ENCODE peak calls at places on chromosomes 1 and 21, in five cellular contexts. P, E, U, A and D are unnamed samples.

GRCh38 chr1:62068302-62068936 is 126.2 kb upstream of the L1TD1 start:
- DNase-seq in U (no peak), A (no peak), P (no peak), E (peak; percentile 12), D (peak; percentile 11)

GRCh38 chr1:26580116-26580515 is 50.6 kb downstream of the RPS6KA1 start:
- DNase-seq in P (no peak), U (no peak), A (no peak), E (no peak), D (no peak)

GRCh38 chr1:243748706-243749283 is 101.2 kb downstream of the AKT3 start:
- DNase-seq in E (no peak), U (no peak), A (no peak), P (no peak), D (no peak)

GRCh38 chr1:179231923-179232322 is 2.4 kb upstream of the ABL2 start:
- DNase-seq in P (no peak), A (no peak), U (no peak), E (no peak), D (no peak)

GRCh38 chr1:171597203-171597602 is 24.8 kb upstream of the MYOCOS start:
- DNase-seq in A (no peak), P (no peak), U (no peak), E (no peak), D (no peak)

GRCh38 chr1:45785583-45785982 is 17.8 kb upstream of the MAST2 start:
- DNase-seq in A (no peak), U (no peak), P (no peak), E (no peak), D (no peak)

GRCh38 chr21:29024474-29025327 is at the start of gene USP16:
- DNase-seq in U (peak; percentile 71), P (peak; percentile 95), E (peak; percentile 93), A (peak; percentile 85), D (peak; percentile 98)

GRCh38 chr1:108190686-108191416 is 9.3 kb downstream of the SLC25A24 start:
- DNase-seq in U (no peak), P (no peak), E (no peak), A (no peak), D (no peak)

GRCh38 chr1:199041173-199041914 is 402.5 kb downstream of the PTPRC start:
- DNase-seq in E (no peak), A (no peak), P (no peak), U (no peak), D (no peak)

GRCh38 chr1:160608514-160608913 is 29.2 kb upstream of the CD84 start:
- DNase-seq in P (no peak), U (no peak), A (no peak), E (no peak), D (no peak)
- H3K4me1 ChIP-seq in P (no peaks in the 10 kb centered on the region), U (no peaks in the 10 kb centered on the region), A (no peaks in the 10 kb centered on the region), E (no peaks in the 10 kb centered on the region), D (no peaks in the 10 kb centered on the region)

DNA sequence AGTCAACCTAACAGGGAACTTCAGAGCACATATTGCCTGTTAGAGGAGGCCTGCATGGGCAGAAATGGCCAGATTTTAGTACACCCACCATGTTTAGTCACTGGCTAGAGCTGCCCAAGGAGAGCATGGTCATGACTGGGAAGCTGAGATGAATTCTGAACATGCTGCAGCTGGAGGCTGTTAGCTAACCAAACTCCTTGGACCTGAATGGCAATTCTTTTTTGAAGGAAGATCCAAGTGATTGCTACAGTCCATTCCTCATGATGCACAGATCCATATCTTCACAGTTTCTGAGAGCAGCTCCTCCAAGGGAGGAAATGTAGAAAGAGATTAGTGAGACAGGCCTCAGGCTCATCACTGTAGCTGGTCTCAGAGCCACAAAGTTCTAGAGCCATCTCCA is 11.1 kb downstream of the ZFYVE9 start:
- DNase-seq in A (no peak), E (no peak), U (no peak), P (no peak), D (no peak)
- H3K4me1 ChIP-seq in A (no peaks in the 10 kb centered on the region), E (peaks cover 7% of the 10 kb centered on the region), U (no peaks in the 10 kb centered on the region), P (peaks cover 9% of the 10 kb centered on the region), D (no peaks in the 10 kb centered on the region)

GRCh38 chr1:205672929-205673328 is 7.4 kb downstream of the SLC45A3 start:
- DNase-seq in E (no peak), A (no peak), U (no peak), P (no peak), D (no peak)
- H3K4me1 ChIP-seq in E (peaks cover 3% of the 10 kb centered on the region), A (peaks cover 17% of the 10 kb centered on the region), U (peaks cover 10% of the 10 kb centered on the region), P (peaks cover 65% of the 10 kb centered on the region), D (peaks cover 2% of the 10 kb centered on the region)

GRCh38 chr1:169107673-169108160 is 1.2 kb downstream of the ATP1B1 start:
- DNase-seq in A (no peak), P (no peak), U (no peak), E (peak; percentile 20), D (peak; percentile 44)
- H3K4me1 ChIP-seq in A (peaks cover 32% of the 10 kb centered on the region), P (peaks cover 39% of the 10 kb centered on the region), U (peaks cover 30% of the 10 kb centered on the region), E (peaks cover 11% of the 10 kb centered on the region), D (peaks cover 67% of the 10 kb centered on the region)

GRCh38 chr1:225448146-225448805 is 20.4 kb upstream of the LBR start:
- DNase-seq in P (peak; percentile 22), E (no peak), A (peak; percentile 10), U (no peak), D (no peak)
- H3K4me1 ChIP-seq in P (peaks cover 49% of the 10 kb centered on the region), E (peaks cover 12% of the 10 kb centered on the region), A (peaks cover 15% of the 10 kb centered on the region), U (peaks cover 53% of the 10 kb centered on the region), D (peaks cover 31% of the 10 kb centered on the region)

GRCh38 chr1:41473738-41474362 is 10.6 kb downstream of the EDN2 start:
- DNase-seq in A (no peak), E (no peak), U (no peak), P (peak; percentile 27), D (peak; percentile 45)
- H3K4me1 ChIP-seq in A (peaks cover 30% of the 10 kb centered on the region), E (peaks cover 11% of the 10 kb centered on the region), U (peaks cover 36% of the 10 kb centered on the region), P (peaks cover 15% of the 10 kb centered on the region), D (peaks cover 33% of the 10 kb centered on the region)

DNA sequence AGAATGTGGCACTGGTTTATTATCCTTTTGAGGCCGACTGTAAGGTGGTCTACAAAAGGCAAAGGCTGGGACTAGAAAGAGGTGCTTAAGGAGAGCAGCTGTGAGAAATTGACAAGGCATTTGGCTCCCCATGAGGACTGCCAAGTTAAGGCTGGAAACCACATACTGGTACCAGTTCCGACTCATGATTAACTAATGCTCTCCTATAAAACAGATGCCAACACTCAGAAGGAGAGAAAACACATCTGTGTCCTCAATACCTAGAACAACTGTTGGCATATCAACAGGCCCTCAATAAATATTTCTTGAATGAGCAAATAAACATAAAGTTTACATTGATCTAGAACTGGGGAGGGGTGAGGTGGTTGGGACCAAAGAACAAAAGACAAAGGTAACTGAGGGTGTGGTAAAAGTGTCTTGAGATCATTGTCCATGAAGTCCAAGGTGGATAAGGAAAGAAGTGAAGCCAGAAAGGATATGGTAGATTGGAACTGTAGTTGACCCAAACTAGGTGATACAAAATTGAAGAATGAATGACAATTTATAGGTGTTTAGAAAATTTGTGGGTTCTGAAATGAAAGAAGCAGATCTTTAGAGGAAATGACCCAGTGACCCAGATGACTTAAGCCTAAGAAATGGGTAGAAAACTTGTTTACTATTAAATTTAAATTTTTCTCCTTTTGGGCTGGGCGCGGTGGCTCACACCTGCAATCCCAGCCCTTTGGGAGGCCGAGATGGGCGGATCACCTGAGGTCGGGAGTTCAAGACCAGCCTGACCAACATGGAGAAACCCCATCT is 16.9 kb upstream of the MCL1 start:
- DNase-seq in E (no peak), U (no peak), A (no peak), P (no peak), D (no peak)
- H3K4me1 ChIP-seq in E (no peaks in the 10 kb centered on the region), U (peaks cover 5% of the 10 kb centered on the region), A (no peaks in the 10 kb centered on the region), P (no peaks in the 10 kb centered on the region), D (no peaks in the 10 kb centered on the region)

GRCh38 chr1:236396665-236397043 is 2.6 kb downstream of the EDARADD start:
- DNase-seq in P (no peak), E (no peak), A (no peak), U (no peak), D (no peak)
- H3K4me1 ChIP-seq in P (peaks cover 8% of the 10 kb centered on the region), E (no peaks in the 10 kb centered on the region), A (peaks cover 4% of the 10 kb centered on the region), U (peaks cover 2% of the 10 kb centered on the region), D (no peaks in the 10 kb centered on the region)

GRCh38 chr1:226761322-226761721 is 22.2 kb upstream of the ITPKB start:
- DNase-seq in A (no peak), U (no peak), E (no peak), P (no peak), D (no peak)
- H3K4me1 ChIP-seq in A (no peaks in the 10 kb centered on the region), U (no peaks in the 10 kb centered on the region), E (no peaks in the 10 kb centered on the region), P (no peaks in the 10 kb centered on the region), D (no peaks in the 10 kb centered on the region)